ENCODE peak calls at places on chromosomes 11 and 22, in four cellular contexts. G is adrenal gland, S is Kasumi-1, X is fibroblast of pulmonary artery. Z is an unnamed sample.

GRCh38 chr11:113159967-113160621 is 154.3 kb upstream of the TTC12 start:
- DNase-seq in G (peak; percentile 37), S (no peak), X (peak; percentile 77), Z (no peak)

GRCh38 chr11:14248577-14248976 is 110.4 kb downstream of the RRAS2 start:
- DNase-seq in S (no peak), X (no peak), G (peak; percentile 25), Z (no peak)

GRCh38 chr11:10638285-10638684 is 55.3 kb downstream of the IRAG1 start:
- DNase-seq in S (no peak), X (peak; percentile 53), G (peak; percentile 26), Z (no peak)

GRCh38 chr11:134498326-134499139 is 86.5 kb upstream of the B3GAT1 start:
- DNase-seq in X (no peak), S (no peak), G (no peak), Z (no peak)

GRCh38 chr11:45736424-45736823 is 68.5 kb upstream of the SLC35C1 start:
- DNase-seq in S (no peak), X (peak; percentile 52), G (no peak), Z (peak; percentile 28)

GRCh38 chr11:60143768-60144167 is 39.1 kb downstream of the MS4A6A start:
- DNase-seq in G (no peak), X (no peak), S (no peak), Z (no peak)

GRCh38 chr11:122226810-122227379 is 110.9 kb upstream of the BLID start:
- DNase-seq in S (no peak), X (no peak), G (no peak), Z (no peak)

GRCh38 chr11:79439893-79440450 is 858 bp downstream of the TENM4 start:
- DNase-seq in X (no peak), S (no peak), G (peak; percentile 38), Z (no peak)

GRCh38 chr11:116792869-116793475 is 1.3 kb upstream of the APOA5 start:
- DNase-seq in S (no peak), X (peak; percentile 54), G (no peak), Z (peak; percentile 40)

GRCh38 chr11:114348200-114349191 is 51.8 kb downstream of the C11orf71 start:
- DNase-seq in S (peak; percentile 52), G (peak; percentile 35), X (peak; percentile 87), Z (peak; percentile 71)

GRCh38 chr11:60349990-60350389 is 22.9 kb downstream of the MS4A6E start:
- DNase-seq in S (peak; percentile 51), X (no peak), G (no peak), Z (no peak)

GRCh38 chr11:79062814-79063762 is 377.7 kb downstream of the TENM4 start:
- DNase-seq in X (peak; percentile 57), G (no peak), S (peak; percentile 3), Z (peak; percentile 26)

GRCh38 chr11:27468643-27469332 is 3.8 kb downstream of the LGR4 start:
- DNase-seq in G (no peak), S (no peak), X (no peak), Z (peak; percentile 75)

GRCh38 chr22:49234459-49234858 is 593.2 kb downstream of the BRD1 start:
- DNase-seq in S (no peak), X (no peak), G (peak; percentile 3), Z (no peak)

GRCh38 chr11:88484873-88485621 is 147.5 kb upstream of the CTSC start:
- DNase-seq in X (peak; percentile 46), S (peak; percentile 66), G (peak; percentile 26), Z (peak; percentile 36)

GRCh38 chr22:50396751-50397370 is 53.7 kb downstream of the PPP6R2 start:
- DNase-seq in S (no peak), G (no peak), X (no peak), Z (peak; percentile 57)

GRCh38 chr11:133948711-133949110 is 8.1 kb downstream of the IGSF9B start:
- DNase-seq in S (no peak), X (no peak), G (no peak), Z (no peak)